ENCODE peak calls at places on chromosomes 11 and 22, in seven cellular contexts. One of them, this sample, is unnamed.

GRCh38 chr11:59822989-59823566 is 12.5 kb upstream of the MRPL16 start:
- DNase-seq in H9: no peak
- DNase-seq in mesendoderm: peak
- DNase-seq in mesenchymal stem cell: peak
- DNase-seq in IMR-90: peak
- DNase-seq in neuronal stem cell: peak
- DNase-seq in trophoblast cell: peak
- DNase-seq in this sample: no peak

GRCh38 chr22:46081036-46081830 is 69.1 kb upstream of the PPARA start:
- DNase-seq in trophoblast cell: no peak
- DNase-seq in mesendoderm: no peak
- DNase-seq in H9: no peak
- DNase-seq in neuronal stem cell: no peak
- DNase-seq in IMR-90: no peak
- DNase-seq in mesenchymal stem cell: no peak
- DNase-seq in this sample: no peak

GRCh38 chr22:46969491-46969890 is 207.0 kb downstream of the TBC1D22A start:
- DNase-seq in trophoblast cell: no peak
- DNase-seq in IMR-90: no peak
- DNase-seq in neuronal stem cell: no peak
- DNase-seq in mesendoderm: no peak
- DNase-seq in H9: no peak
- DNase-seq in mesenchymal stem cell: no peak
- DNase-seq in this sample: no peak

GRCh38 chr11:71496421-71496820 is 30.6 kb upstream of the KRTAP5-7 start:
- DNase-seq in IMR-90: no peak
- DNase-seq in neuronal stem cell: no peak
- DNase-seq in H9: no peak
- DNase-seq in trophoblast cell: no peak
- DNase-seq in mesenchymal stem cell: no peak
- DNase-seq in mesendoderm: no peak
- DNase-seq in this sample: peak

GRCh38 chr11:94800394-94800793 is 32.2 kb downstream of the AMOTL1 start:
- DNase-seq in mesendoderm: no peak
- DNase-seq in mesenchymal stem cell: no peak
- DNase-seq in trophoblast cell: no peak
- DNase-seq in neuronal stem cell: no peak
- DNase-seq in IMR-90: no peak
- DNase-seq in H9: no peak
- DNase-seq in this sample: no peak

GRCh38 chr11:14119357-14119756 is 156.8 kb downstream of the SPON1 start:
- DNase-seq in neuronal stem cell: no peak
- DNase-seq in mesenchymal stem cell: no peak
- DNase-seq in IMR-90: no peak
- DNase-seq in H9: no peak
- DNase-seq in mesendoderm: no peak
- DNase-seq in trophoblast cell: no peak
- DNase-seq in this sample: no peak

GRCh38 chr11:68397256-68397655 is 63.3 kb upstream of the PPP6R3 start:
- DNase-seq in mesendoderm: no peak
- DNase-seq in trophoblast cell: no peak
- DNase-seq in H9: no peak
- DNase-seq in mesenchymal stem cell: no peak
- DNase-seq in IMR-90: no peak
- DNase-seq in neuronal stem cell: no peak
- DNase-seq in this sample: no peak

GRCh38 chr11:105220175-105220574 is 80.6 kb upstream of the CARD18 start:
- DNase-seq in H9: no peak
- DNase-seq in mesendoderm: no peak
- DNase-seq in IMR-90: no peak
- DNase-seq in trophoblast cell: no peak
- DNase-seq in mesenchymal stem cell: no peak
- DNase-seq in neuronal stem cell: no peak
- DNase-seq in this sample: no peak

GRCh38 chr11:113001709-113002108 is 40.5 kb downstream of the NCAM1 start:
- DNase-seq in trophoblast cell: no peak
- DNase-seq in mesendoderm: no peak
- DNase-seq in mesenchymal stem cell: no peak
- DNase-seq in IMR-90: no peak
- DNase-seq in H9: no peak
- DNase-seq in neuronal stem cell: no peak
- DNase-seq in this sample: no peak

GRCh38 chr11:89021339-89021738 is 44.4 kb downstream of the GRM5 start:
- DNase-seq in mesendoderm: no peak
- DNase-seq in trophoblast cell: no peak
- DNase-seq in IMR-90: no peak
- DNase-seq in H9: no peak
- DNase-seq in mesenchymal stem cell: no peak
- DNase-seq in neuronal stem cell: no peak
- DNase-seq in this sample: no peak

GRCh38 chr11:19816817-19817216 is 104.2 kb downstream of the NAV2 start:
- DNase-seq in mesenchymal stem cell: no peak
- DNase-seq in trophoblast cell: no peak
- DNase-seq in neuronal stem cell: no peak
- DNase-seq in mesendoderm: peak
- DNase-seq in IMR-90: no peak
- DNase-seq in H9: peak
- DNase-seq in this sample: no peak

GRCh38 chr22:22408731-22409696 is 99.5 kb downstream of the ZNF280B start:
- DNase-seq in IMR-90: peak
- DNase-seq in mesendoderm: peak
- DNase-seq in neuronal stem cell: peak
- DNase-seq in H9: peak
- DNase-seq in mesenchymal stem cell: peak
- DNase-seq in trophoblast cell: peak
- DNase-seq in this sample: no peak

GRCh38 chr22:23242473-23243001 is 62.2 kb downstream of the BCR start:
- DNase-seq in mesendoderm: peak
- DNase-seq in IMR-90: peak
- DNase-seq in neuronal stem cell: peak
- DNase-seq in H9: peak
- DNase-seq in trophoblast cell: no peak
- DNase-seq in mesenchymal stem cell: peak
- DNase-seq in this sample: peak

GRCh38 chr22:29071261-29072045 is 1.4 kb upstream of the KREMEN1 start:
- DNase-seq in IMR-90: peak
- DNase-seq in H9: peak
- DNase-seq in mesendoderm: peak
- DNase-seq in neuronal stem cell: peak
- DNase-seq in trophoblast cell: peak
- DNase-seq in mesenchymal stem cell: peak
- DNase-seq in this sample: peak

GRCh38 chr11:73715551-73715950 is 45.3 kb downstream of the RAB6A start:
- DNase-seq in neuronal stem cell: no peak
- DNase-seq in H9: no peak
- DNase-seq in trophoblast cell: no peak
- DNase-seq in IMR-90: no peak
- DNase-seq in mesendoderm: no peak
- DNase-seq in mesenchymal stem cell: no peak
- DNase-seq in this sample: no peak

GRCh38 chr11:63567044-63567840 is 4.1 kb upstream of the PLAAT2 start:
- DNase-seq in neuronal stem cell: no peak
- DNase-seq in trophoblast cell: peak
- DNase-seq in mesendoderm: peak
- DNase-seq in H9: peak
- DNase-seq in IMR-90: peak
- DNase-seq in mesenchymal stem cell: peak
- DNase-seq in this sample: no peak

GRCh38 chr11:92387882-92388281 is 163.3 kb downstream of the FAT3 start:
- DNase-seq in trophoblast cell: no peak
- DNase-seq in H9: no peak
- DNase-seq in mesendoderm: no peak
- DNase-seq in IMR-90: no peak
- DNase-seq in mesenchymal stem cell: no peak
- DNase-seq in neuronal stem cell: no peak
- DNase-seq in this sample: no peak

GRCh38 chr22:45971389-45972028 is 5.5 kb downstream of the WNT7B start:
- DNase-seq in mesenchymal stem cell: peak
- DNase-seq in mesendoderm: no peak
- DNase-seq in H9: no peak
- DNase-seq in IMR-90: no peak
- DNase-seq in trophoblast cell: no peak
- DNase-seq in neuronal stem cell: no peak
- DNase-seq in this sample: no peak

DNA sequence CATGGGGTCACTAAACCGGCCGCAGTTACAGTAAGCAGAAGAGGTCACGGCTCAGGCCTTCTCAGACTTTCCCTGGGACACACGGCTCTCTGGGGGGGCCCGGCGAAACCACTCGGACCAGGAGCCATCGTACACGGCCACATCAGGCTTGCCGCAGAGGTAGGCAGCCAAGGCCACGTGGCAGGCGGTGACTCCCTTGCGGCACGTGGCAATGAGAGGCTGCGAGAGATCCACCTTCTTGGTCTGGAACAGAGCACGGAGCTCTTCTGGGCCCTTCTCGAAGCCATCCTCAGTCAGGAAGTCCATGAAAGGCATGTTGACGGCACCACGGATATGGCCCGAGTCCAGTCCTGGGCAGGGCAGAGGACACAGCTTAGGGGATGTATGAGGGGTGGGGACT is 8.3 kb downstream of the TST start:
- DNase-seq in mesendoderm: no peak
- DNase-seq in trophoblast cell: no peak
- DNase-seq in H9: no peak
- DNase-seq in IMR-90: no peak
- DNase-seq in neuronal stem cell: no peak
- DNase-seq in mesenchymal stem cell: no peak
- DNase-seq in this sample: no peak
- H3K23ac ChIP-seq in mesendoderm: no peak
- H3K23ac ChIP-seq in trophoblast cell: no peak
- H3K23ac ChIP-seq in H9: no peak
- H3K23ac ChIP-seq in IMR-90: no peak
- H3K23ac ChIP-seq in neuronal stem cell: no peak
- H3K23ac ChIP-seq in mesenchymal stem cell: no peak
- H3K23ac ChIP-seq in this sample: no peak

GRCh38 chr11:79021601-79022000 is 419.2 kb downstream of the TENM4 start:
- DNase-seq in mesenchymal stem cell: no peak
- DNase-seq in neuronal stem cell: no peak
- DNase-seq in IMR-90: peak
- DNase-seq in trophoblast cell: peak
- DNase-seq in H9: no peak
- DNase-seq in mesendoderm: peak
- DNase-seq in this sample: no peak
- H3K23ac ChIP-seq in mesenchymal stem cell: no peak
- H3K23ac ChIP-seq in neuronal stem cell: no peak
- H3K23ac ChIP-seq in IMR-90: no peak
- H3K23ac ChIP-seq in trophoblast cell: no peak
- H3K23ac ChIP-seq in H9: no peak
- H3K23ac ChIP-seq in mesendoderm: no peak
- H3K23ac ChIP-seq in this sample: no peak

GRCh38 chr11:65473275-65473860 is 25.5 kb upstream of the MALAT1 start:
- DNase-seq in H9: no peak
- DNase-seq in mesenchymal stem cell: no peak
- DNase-seq in trophoblast cell: no peak
- DNase-seq in neuronal stem cell: no peak
- DNase-seq in mesendoderm: no peak
- DNase-seq in IMR-90: peak
- DNase-seq in this sample: no peak

GRCh38 chr11:65479184-65480145 is 19.4 kb upstream of the MALAT1 start:
- DNase-seq in mesenchymal stem cell: peak
- DNase-seq in neuronal stem cell: no peak
- DNase-seq in trophoblast cell: no peak
- DNase-seq in H9: peak
- DNase-seq in IMR-90: peak
- DNase-seq in mesendoderm: peak
- DNase-seq in this sample: peak

GRCh38 chr11:65478411-65479183 is 20.2 kb upstream of the MALAT1 start:
- DNase-seq in neuronal stem cell: no peak
- DNase-seq in mesendoderm: no peak
- DNase-seq in trophoblast cell: no peak
- DNase-seq in H9: no peak
- DNase-seq in IMR-90: peak
- DNase-seq in mesenchymal stem cell: no peak
- DNase-seq in this sample: no peak

GRCh38 chr11:65477271-65478029 is 21.4 kb upstream of the MALAT1 start:
- DNase-seq in neuronal stem cell: peak
- DNase-seq in IMR-90: peak
- DNase-seq in mesendoderm: peak
- DNase-seq in mesenchymal stem cell: peak
- DNase-seq in trophoblast cell: peak
- DNase-seq in H9: peak
- DNase-seq in this sample: no peak

DNA sequence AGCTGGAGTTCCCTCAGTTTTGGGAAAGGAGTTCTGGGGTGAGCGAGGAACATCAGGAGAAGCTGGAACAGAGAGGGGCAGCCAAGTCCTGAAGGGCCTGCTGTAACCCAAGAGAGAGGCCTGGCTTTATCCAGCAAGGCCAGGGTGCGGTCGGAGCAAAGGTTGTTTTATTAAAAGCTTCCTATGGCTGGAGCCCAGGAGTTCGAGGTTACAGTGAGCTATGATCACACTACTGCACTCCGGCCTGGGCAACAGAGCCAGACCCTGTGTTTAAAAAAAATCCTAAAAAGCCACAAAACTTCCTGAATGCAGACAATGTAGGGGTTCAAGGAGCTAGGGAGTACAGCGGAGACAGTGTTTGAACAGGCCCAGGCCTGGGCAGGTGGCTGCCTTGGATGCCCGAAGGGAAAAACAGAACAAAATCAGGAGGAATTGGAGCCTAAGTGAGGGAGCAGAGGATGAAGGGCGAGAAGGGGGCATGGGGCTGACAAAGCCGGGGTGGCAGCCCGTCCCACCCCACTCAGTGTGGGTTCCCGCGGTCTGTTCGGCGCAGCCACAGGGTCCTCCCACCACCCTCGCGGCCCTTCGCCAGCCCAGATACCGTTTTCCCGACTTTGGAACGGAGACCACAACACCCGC is 22.1 kb upstream of the MALAT1 start:
- DNase-seq in neuronal stem cell: no peak
- DNase-seq in trophoblast cell: no peak
- DNase-seq in H9: no peak
- DNase-seq in mesendoderm: no peak
- DNase-seq in IMR-90: no peak
- DNase-seq in mesenchymal stem cell: peak
- DNase-seq in this sample: no peak
- H3K23ac ChIP-seq in neuronal stem cell: peak
- H3K23ac ChIP-seq in trophoblast cell: no peak
- H3K23ac ChIP-seq in H9: no peak
- H3K23ac ChIP-seq in mesendoderm: peak
- H3K23ac ChIP-seq in IMR-90: peak
- H3K23ac ChIP-seq in mesenchymal stem cell: peak
- H3K23ac ChIP-seq in this sample: no peak

DNA sequence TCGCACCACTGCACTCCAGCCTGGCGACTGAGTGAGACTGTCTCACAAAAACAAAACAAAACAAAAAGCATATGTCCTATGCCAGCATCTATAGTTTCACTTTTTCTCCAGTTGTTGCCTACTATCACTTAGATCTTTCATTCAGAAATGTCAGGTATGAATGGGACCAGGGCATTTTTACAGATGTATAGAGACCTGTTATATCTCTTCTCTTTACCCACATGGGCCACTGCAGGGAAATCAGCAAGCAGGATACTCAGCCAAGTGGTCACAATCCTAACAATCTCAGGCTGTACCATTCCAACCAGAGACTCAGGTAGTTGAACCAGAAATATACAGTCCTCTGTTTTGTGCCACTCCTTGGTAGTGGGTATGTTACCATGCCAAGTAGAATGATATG is 16.0 kb upstream of the SREBF2 start:
- DNase-seq in mesendoderm: no peak
- DNase-seq in H9: no peak
- DNase-seq in trophoblast cell: peak
- DNase-seq in IMR-90: no peak
- DNase-seq in mesenchymal stem cell: no peak
- DNase-seq in neuronal stem cell: no peak
- DNase-seq in this sample: no peak
- H3K23ac ChIP-seq in mesendoderm: no peak
- H3K23ac ChIP-seq in H9: no peak
- H3K23ac ChIP-seq in trophoblast cell: no peak
- H3K23ac ChIP-seq in IMR-90: no peak
- H3K23ac ChIP-seq in mesenchymal stem cell: no peak
- H3K23ac ChIP-seq in neuronal stem cell: no peak
- H3K23ac ChIP-seq in this sample: no peak

This sample was measured in H1.